ENCODE peak calls at places on chromosome 16, in five cellular contexts. One of them, this sample, is unnamed. For H3K4me1, the result is how much of the 10 kb centered on the place peaks cover.

GRCh38 chr16:30934827-30935557 is 11.6 kb downstream of the FBXL19 start:
- DNase-seq in Panc1: no peak
- DNase-seq in naive thymus-derived CD4-positive, alpha-beta T cell: no peak
- DNase-seq in heart left ventricle: no peak
- DNase-seq in small intestine: no peak
- DNase-seq in this sample: no peak

GRCh38 chr16:2086136-2086742 is 38.5 kb downstream of the TSC2 start:
- DNase-seq in Panc1: no peak
- DNase-seq in naive thymus-derived CD4-positive, alpha-beta T cell: no peak
- DNase-seq in heart left ventricle: no peak
- DNase-seq in small intestine: no peak
- DNase-seq in this sample: no peak

GRCh38 chr16:85136213-85136704 is 24.0 kb upstream of the CIBAR2 start:
- DNase-seq in Panc1: no peak
- DNase-seq in naive thymus-derived CD4-positive, alpha-beta T cell: no peak
- DNase-seq in heart left ventricle: peak
- DNase-seq in small intestine: no peak
- DNase-seq in this sample: no peak

GRCh38 chr16:87369796-87370719 is 13.5 kb downstream of the FBXO31 start:
- DNase-seq in Panc1: no peak
- DNase-seq in naive thymus-derived CD4-positive, alpha-beta T cell: no peak
- DNase-seq in heart left ventricle: peak
- DNase-seq in small intestine: no peak
- DNase-seq in this sample: no peak

GRCh38 chr16:3879258-3879886 is 1.1 kb downstream of the CREBBP start:
- DNase-seq in Panc1: no peak
- DNase-seq in naive thymus-derived CD4-positive, alpha-beta T cell: no peak
- DNase-seq in heart left ventricle: peak
- DNase-seq in small intestine: peak
- DNase-seq in this sample: no peak

GRCh38 chr16:83813818-83814653 is 6.3 kb downstream of the HSBP1 start:
- DNase-seq in Panc1: no peak
- DNase-seq in naive thymus-derived CD4-positive, alpha-beta T cell: no peak
- DNase-seq in heart left ventricle: no peak
- DNase-seq in small intestine: no peak
- DNase-seq in this sample: no peak

GRCh38 chr16:69513180-69513966 is 52.4 kb upstream of the NFAT5 start:
- DNase-seq in Panc1: no peak
- DNase-seq in naive thymus-derived CD4-positive, alpha-beta T cell: no peak
- DNase-seq in heart left ventricle: no peak
- DNase-seq in small intestine: no peak
- DNase-seq in this sample: no peak

GRCh38 chr16:29898786-29899515 is 399 bp downstream of the SEZ6L2 start:
- DNase-seq in Panc1: no peak
- DNase-seq in naive thymus-derived CD4-positive, alpha-beta T cell: no peak
- DNase-seq in heart left ventricle: no peak
- DNase-seq in small intestine: no peak
- DNase-seq in this sample: no peak

GRCh38 chr16:54140057-54140787 is 146.4 kb downstream of the IRX3 start:
- DNase-seq in Panc1: no peak
- DNase-seq in naive thymus-derived CD4-positive, alpha-beta T cell: no peak
- DNase-seq in heart left ventricle: no peak
- DNase-seq in small intestine: no peak
- DNase-seq in this sample: no peak

GRCh38 chr16:50480206-50480605 is 68.0 kb upstream of the NKD1 start:
- DNase-seq in Panc1: no peak
- DNase-seq in naive thymus-derived CD4-positive, alpha-beta T cell: no peak
- DNase-seq in heart left ventricle: no peak
- DNase-seq in small intestine: no peak
- DNase-seq in this sample: no peak

GRCh38 chr16:51151951-51152663 is 1.0 kb upstream of the SALL1 start:
- DNase-seq in Panc1: no peak
- DNase-seq in naive thymus-derived CD4-positive, alpha-beta T cell: no peak
- DNase-seq in heart left ventricle: peak
- DNase-seq in small intestine: no peak
- DNase-seq in this sample: no peak

GRCh38 chr16:1430759-1431496 is at the start of gene PERCC1:
- DNase-seq in Panc1: no peak
- DNase-seq in naive thymus-derived CD4-positive, alpha-beta T cell: no peak
- DNase-seq in heart left ventricle: no peak
- DNase-seq in small intestine: peak
- DNase-seq in this sample: no peak

GRCh38 chr16:84024854-84025253 is 17.7 kb downstream of the SLC38A8 start:
- DNase-seq in Panc1: no peak
- DNase-seq in naive thymus-derived CD4-positive, alpha-beta T cell: no peak
- DNase-seq in heart left ventricle: no peak
- DNase-seq in small intestine: no peak
- DNase-seq in this sample: no peak

GRCh38 chr16:73354426-73354825 is 306.5 kb upstream of the ZFHX3 start:
- DNase-seq in Panc1: no peak
- DNase-seq in naive thymus-derived CD4-positive, alpha-beta T cell: no peak
- DNase-seq in heart left ventricle: no peak
- DNase-seq in small intestine: no peak
- DNase-seq in this sample: no peak

GRCh38 chr16:3017806-3018506 is at the start of gene CLDN6:
- DNase-seq in Panc1: no peak
- DNase-seq in naive thymus-derived CD4-positive, alpha-beta T cell: no peak
- DNase-seq in heart left ventricle: no peak
- DNase-seq in small intestine: peak
- DNase-seq in this sample: no peak

GRCh38 chr16:89722392-89723278 is 1.3 kb downstream of the ZNF276 start:
- DNase-seq in Panc1: no peak
- DNase-seq in naive thymus-derived CD4-positive, alpha-beta T cell: peak
- DNase-seq in heart left ventricle: peak
- DNase-seq in small intestine: peak
- DNase-seq in this sample: peak

GRCh38 chr16:58211245-58211644 is 13.3 kb upstream of the CSNK2A2 start:
- DNase-seq in Panc1: no peak
- DNase-seq in naive thymus-derived CD4-positive, alpha-beta T cell: no peak
- DNase-seq in heart left ventricle: no peak
- DNase-seq in small intestine: no peak
- DNase-seq in this sample: no peak

GRCh38 chr16:58201163-58201562 is 3.3 kb upstream of the CSNK2A2 start:
- DNase-seq in Panc1: no peak
- DNase-seq in naive thymus-derived CD4-positive, alpha-beta T cell: no peak
- DNase-seq in heart left ventricle: no peak
- DNase-seq in small intestine: no peak
- DNase-seq in this sample: no peak

GRCh38 chr16:58200398-58200797 is 2.5 kb upstream of the CSNK2A2 start:
- DNase-seq in Panc1: no peak
- DNase-seq in naive thymus-derived CD4-positive, alpha-beta T cell: no peak
- DNase-seq in heart left ventricle: no peak
- DNase-seq in small intestine: no peak
- DNase-seq in this sample: no peak

DNA sequence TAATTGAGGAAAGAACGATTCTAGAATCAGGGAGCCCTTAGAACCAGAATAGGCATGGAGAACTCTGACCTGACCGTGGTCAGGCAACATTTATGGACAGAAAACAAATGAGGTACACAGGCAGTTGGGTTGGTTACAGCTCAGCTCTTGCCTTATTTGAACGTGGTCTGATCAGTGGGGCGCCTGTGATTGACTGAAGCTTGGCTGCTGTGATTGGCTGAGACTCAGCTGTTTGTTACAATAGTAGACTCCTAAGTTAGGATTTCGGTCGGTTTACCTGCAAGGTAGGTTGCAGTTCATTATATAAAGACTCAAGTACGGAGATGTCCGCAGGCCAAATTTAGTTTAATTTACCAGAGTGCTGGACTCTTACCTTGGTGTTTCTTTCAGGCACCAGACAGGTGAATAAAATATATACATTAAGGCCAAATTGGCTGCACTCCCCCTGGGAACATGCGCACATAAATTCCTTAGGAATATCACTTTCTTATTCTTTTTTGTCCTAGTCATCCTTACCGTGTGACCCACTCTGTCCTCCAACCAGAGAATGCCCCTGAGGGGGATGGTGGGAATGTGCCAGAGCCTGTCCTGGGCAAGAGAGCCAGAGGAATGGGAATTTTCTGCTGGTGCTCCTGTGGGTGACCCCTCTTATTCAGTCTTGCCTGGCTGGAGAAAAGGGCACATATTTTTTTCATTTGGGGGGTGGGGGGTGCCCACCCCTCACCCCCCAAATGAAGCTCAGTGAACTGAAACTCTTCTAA is 7.5 kb upstream of the CSNK2A2 start:
- DNase-seq in Panc1: no peak
- DNase-seq in naive thymus-derived CD4-positive, alpha-beta T cell: no peak
- DNase-seq in heart left ventricle: no peak
- DNase-seq in small intestine: no peak
- DNase-seq in this sample: no peak
- H3K4me3 ChIP-seq in Panc1: no peak
- H3K4me3 ChIP-seq in naive thymus-derived CD4-positive, alpha-beta T cell: no peak
- H3K4me3 ChIP-seq in heart left ventricle: no peak
- H3K4me3 ChIP-seq in small intestine: no peak
- H3K4me3 ChIP-seq in this sample: no peak

DNA sequence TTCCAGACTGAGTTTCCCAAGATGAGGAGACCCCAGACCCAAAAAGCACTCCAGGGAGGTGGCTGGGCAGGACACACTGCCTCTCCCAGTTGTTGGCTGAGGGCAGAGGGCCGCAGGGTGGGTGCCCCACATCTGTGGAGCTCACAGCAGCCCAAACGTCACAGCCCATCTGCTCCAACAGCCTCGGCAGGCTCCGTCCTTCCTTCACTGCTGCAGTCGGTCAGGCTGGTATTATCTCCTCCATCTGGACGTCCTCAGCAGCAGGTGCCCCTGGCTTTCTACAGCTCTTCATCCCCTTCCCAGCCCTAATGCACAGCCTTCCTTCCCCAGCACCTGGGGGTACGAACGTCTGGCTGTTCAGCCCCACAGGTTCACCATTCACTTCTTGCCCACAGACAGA is 55.2 kb downstream of the PRMT7 start:
- DNase-seq in Panc1: no peak
- DNase-seq in naive thymus-derived CD4-positive, alpha-beta T cell: no peak
- DNase-seq in heart left ventricle: no peak
- DNase-seq in small intestine: no peak
- DNase-seq in this sample: no peak
- H3K4me1 ChIP-seq in Panc1: under half
- H3K4me1 ChIP-seq in naive thymus-derived CD4-positive, alpha-beta T cell: under half
- H3K4me1 ChIP-seq in heart left ventricle: under half
- H3K4me1 ChIP-seq in small intestine: under half
- H3K4me1 ChIP-seq in this sample: under half

DNA sequence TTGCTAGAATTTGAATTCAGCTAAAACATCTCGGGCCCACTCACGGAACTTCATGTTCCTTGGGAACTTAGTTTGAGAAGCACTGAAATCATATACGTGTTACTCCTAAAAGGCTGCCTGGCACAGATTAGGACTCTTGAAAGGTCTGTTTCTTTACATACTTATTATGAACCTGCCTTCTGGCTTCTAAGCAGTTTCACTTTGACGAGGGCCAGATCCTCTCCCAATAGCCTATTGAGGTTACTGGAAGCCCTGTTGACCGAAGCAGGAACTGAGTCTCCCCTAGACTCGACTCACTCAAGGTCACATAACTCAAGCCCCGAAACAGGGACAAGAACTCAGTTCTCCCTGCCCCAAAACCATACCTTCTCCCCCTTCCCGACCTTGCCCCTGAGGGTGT is 121.9 kb upstream of the PLCG2 start:
- DNase-seq in Panc1: no peak
- DNase-seq in naive thymus-derived CD4-positive, alpha-beta T cell: no peak
- DNase-seq in heart left ventricle: no peak
- DNase-seq in small intestine: no peak
- DNase-seq in this sample: no peak
- H3K27ac ChIP-seq in Panc1: no peak
- H3K27ac ChIP-seq in naive thymus-derived CD4-positive, alpha-beta T cell: no peak
- H3K27ac ChIP-seq in heart left ventricle: no peak
- H3K27ac ChIP-seq in small intestine: peak
- H3K27ac ChIP-seq in this sample: no peak

DNA sequence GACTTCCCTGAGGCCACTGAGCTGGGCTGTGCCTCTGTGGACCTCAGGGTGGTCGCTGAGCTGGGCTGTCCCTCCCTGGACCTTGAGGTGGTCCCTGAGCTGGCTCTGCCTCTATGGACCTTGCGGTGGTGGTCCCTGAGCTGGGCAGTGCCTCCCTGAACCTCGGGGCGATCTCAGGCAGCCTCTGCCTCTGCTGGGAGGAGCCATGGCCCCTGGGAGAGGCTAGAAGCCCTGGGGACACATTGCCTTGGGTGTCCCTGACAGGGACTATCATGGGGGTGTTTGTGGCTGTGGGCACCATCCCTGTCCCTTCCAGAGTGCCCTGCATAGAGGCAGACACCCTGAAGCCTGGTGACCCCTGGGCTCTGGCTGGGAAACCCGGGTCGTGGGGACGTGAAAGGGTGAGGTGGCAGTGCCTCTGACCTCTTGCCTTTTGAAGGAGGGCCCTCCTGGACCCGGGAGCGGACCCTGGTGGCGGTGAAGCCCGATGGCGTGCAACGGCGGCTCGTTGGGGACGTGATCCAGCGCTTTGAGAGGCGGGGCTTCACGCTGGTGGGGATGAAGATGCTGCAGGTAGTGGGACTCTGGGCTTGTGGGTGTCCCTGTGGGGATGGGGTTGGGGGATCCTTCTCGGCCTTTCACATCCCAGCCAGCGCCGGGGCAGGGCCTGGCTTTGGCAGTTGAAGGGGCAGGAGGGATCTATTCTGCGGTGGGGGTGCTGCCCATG is 1.7 kb downstream of the NME4 start:
- DNase-seq in Panc1: no peak
- DNase-seq in naive thymus-derived CD4-positive, alpha-beta T cell: no peak
- DNase-seq in heart left ventricle: no peak
- DNase-seq in small intestine: no peak
- DNase-seq in this sample: no peak
- H3K4me3 ChIP-seq in Panc1: peak
- H3K4me3 ChIP-seq in naive thymus-derived CD4-positive, alpha-beta T cell: no peak
- H3K4me3 ChIP-seq in heart left ventricle: peak
- H3K4me3 ChIP-seq in small intestine: no peak
- H3K4me3 ChIP-seq in this sample: no peak

DNA sequence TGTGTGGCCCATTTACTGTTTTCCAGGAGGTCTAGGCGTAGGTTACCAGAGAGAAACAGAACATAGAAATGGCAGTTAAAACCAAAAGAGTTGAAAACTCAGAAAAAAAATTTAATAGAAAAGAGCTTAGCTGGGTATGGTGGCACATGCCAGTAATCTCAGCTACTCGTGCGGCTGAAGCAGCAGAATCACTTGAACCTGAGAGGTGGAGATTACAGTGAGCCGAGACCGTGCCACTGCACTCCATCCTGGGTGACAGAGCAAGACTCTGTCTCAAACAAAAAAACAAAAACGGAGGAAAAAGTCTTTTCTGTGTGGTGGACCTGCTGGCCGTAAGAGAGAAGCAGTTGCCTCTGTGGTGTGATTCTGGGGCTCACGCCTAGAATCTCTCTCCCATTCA is 35.8 kb downstream of the MRTFB start:
- DNase-seq in Panc1: no peak
- DNase-seq in naive thymus-derived CD4-positive, alpha-beta T cell: no peak
- DNase-seq in heart left ventricle: no peak
- DNase-seq in small intestine: no peak
- DNase-seq in this sample: no peak
- H3K4me1 ChIP-seq in Panc1: under half
- H3K4me1 ChIP-seq in naive thymus-derived CD4-positive, alpha-beta T cell: under half
- H3K4me1 ChIP-seq in heart left ventricle: under half
- H3K4me1 ChIP-seq in small intestine: under half
- H3K4me1 ChIP-seq in this sample: under half

This sample was measured in effector memory CD4-positive, alpha-beta T cell.